ENCODE peak calls at places on chromosomes 12 and 14, in four cellular contexts. B is IMR-90, G is GM23248, D is MM.1S. S is an unnamed sample.

GRCh38 chr12:42473130-42473529 is 116.4 kb downstream of the PRICKLE1 start:
- DNase-seq in B (peak; percentile 84), G (peak; percentile 88), D (no peak), S (peak; percentile 72)

GRCh38 chr12:51320695-51321320 is 3.2 kb downstream of the BIN2 start:
- DNase-seq in B (peak; percentile 26), G (peak; percentile 25), D (peak; percentile 76), S (peak; percentile 35)

GRCh38 chr12:57735198-57735855 is 3.2 kb downstream of the AGAP2 start:
- DNase-seq in B (no peak), G (peak; percentile 44), D (no peak), S (no peak)

GRCh38 chr12:1859643-1860042 is 39.3 kb downstream of the LRTM2 start:
- DNase-seq in B (peak; percentile 40), G (peak; percentile 34), D (no peak), S (no peak)

GRCh38 chr14:31854508-31855075 is 222.5 kb upstream of the ARHGAP5 start:
- DNase-seq in B (no peak), G (no peak), D (peak; percentile 55), S (no peak)

GRCh38 chr12:1534708-1535107 is 59.7 kb downstream of the FBXL14 start:
- DNase-seq in B (no peak), G (peak; percentile 28), D (peak; percentile 83), S (no peak)

GRCh38 chr14:68840454-68840853 is 47.6 kb upstream of the ZFP36L1 start:
- DNase-seq in B (no peak), G (no peak), D (peak; percentile 38), S (no peak)

GRCh38 chr14:74655597-74656389 is 43.8 kb upstream of the LTBP2 start:
- DNase-seq in B (peak; percentile 61), G (peak; percentile 84), D (no peak), S (peak; percentile 76)

GRCh38 chr14:70770490-70770889 is 38.8 kb downstream of the MAP3K9 start:
- DNase-seq in B (no peak), G (no peak), D (no peak), S (no peak)

GRCh38 chr12:113961921-113962710 is 4.0 kb downstream of the RBM19 start:
- DNase-seq in B (peak; percentile 72), G (peak; percentile 69), D (no peak), S (peak; percentile 12)

GRCh38 chr12:107600596-107601144 is 84.9 kb upstream of the PWP1 start:
- DNase-seq in B (no peak), G (no peak), D (no peak), S (no peak)

GRCh38 chr12:11779286-11779685 is 129.8 kb downstream of the ETV6 start:
- DNase-seq in B (peak; percentile 78), G (peak; percentile 64), D (no peak), S (peak; percentile 47)

GRCh38 chr12:113149361-113150150 is at the start of gene CFAP73:
- DNase-seq in B (peak; percentile 75), G (peak; percentile 90), D (no peak), S (peak; percentile 72)

GRCh38 chr14:70888681-70889175 is 18.5 kb upstream of the PCNX1 start:
- DNase-seq in B (peak; percentile 70), G (peak; percentile 89), D (no peak), S (peak; percentile 70)

GRCh38 chr12:108333898-108334699 is 5.0 kb downstream of the CMKLR1 start:
- DNase-seq in B (peak; percentile 15), G (peak; percentile 87), D (no peak), S (peak; percentile 21)

GRCh38 chr14:38469156-38469555 is 213.3 kb upstream of the CLEC14A start:
- DNase-seq in B (peak; percentile 74), G (peak; percentile 69), D (no peak), S (no peak)

GRCh38 chr12:78157199-78157598 is 326.5 kb downstream of the NAV3 start:
- DNase-seq in B (no peak), G (no peak), D (no peak), S (peak; percentile 3)

GRCh38 chr12:64001439-64001838 is 156.9 kb downstream of the SRGAP1 start:
- DNase-seq in B (no peak), G (peak; percentile 36), D (no peak), S (peak; percentile 50)

GRCh38 chr14:100900837-100901390 is 2.6 kb downstream of the RTL1 start:
- DNase-seq in B (no peak), G (peak; percentile 29), D (no peak), S (no peak)

GRCh38 chr14:32201816-32202467 is at the start of gene RNU6-7:
- DNase-seq in B (peak; percentile 17), G (peak; percentile 27), D (no peak), S (peak; percentile 32)

GRCh38 chr14:24098927-24099813 is 5.1 kb downstream of the PCK2 start:
- DNase-seq in B (no peak), G (no peak), D (no peak), S (no peak)

GRCh38 chr12:58915634-58916033 is 4.7 kb downstream of the LRIG3 start:
- DNase-seq in B (peak; percentile 71), G (peak; percentile 86), D (no peak), S (peak; percentile 75)

GRCh38 chr14:100882991-100883788 is 20.3 kb downstream of the RTL1 start:
- DNase-seq in B (no peak), G (no peak), D (no peak), S (no peak)

DNA sequence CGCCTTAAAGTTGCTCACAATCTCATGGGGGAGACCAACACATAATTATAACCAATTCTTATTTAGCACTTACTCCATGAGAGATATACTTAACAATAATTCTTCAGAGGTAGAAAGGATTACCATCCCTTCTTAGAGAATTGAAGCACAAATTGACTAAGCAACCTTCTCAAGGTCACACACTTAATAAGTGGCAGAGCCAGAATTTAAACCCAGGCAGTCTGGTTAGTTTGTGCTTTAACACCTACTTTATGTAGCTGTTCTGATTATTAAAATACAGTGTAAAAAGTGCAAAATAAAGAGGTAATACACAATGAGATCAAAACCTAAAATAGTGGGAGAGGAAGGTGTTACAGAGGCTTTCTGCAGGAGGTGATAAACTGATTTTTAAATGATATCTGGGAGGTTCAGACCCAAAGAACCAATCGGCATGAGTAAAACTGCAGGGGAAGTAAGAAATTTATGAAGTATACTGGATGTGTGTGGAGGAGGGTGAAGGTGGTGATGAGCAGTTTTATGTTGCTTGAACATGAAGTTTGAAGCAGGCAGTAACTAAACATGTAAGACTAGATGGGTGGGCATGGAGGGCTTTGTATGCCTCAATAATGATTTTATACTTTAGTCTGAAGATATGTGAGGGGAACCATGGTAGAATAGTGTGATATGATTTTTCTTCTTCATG is 5.7 kb downstream of the ZBTB1 start:
- DNase-seq in B (no peak), G (peak; percentile 18), D (no peak), S (no peak)
- H4K20me1 ChIP-seq in B (peaks cover 94% of the 10 kb centered on the region), G (peaks cover 76% of the 10 kb centered on the region), D (peaks cover 14% of the 10 kb centered on the region), S (peaks cover 14% of the 10 kb centered on the region)

DNA sequence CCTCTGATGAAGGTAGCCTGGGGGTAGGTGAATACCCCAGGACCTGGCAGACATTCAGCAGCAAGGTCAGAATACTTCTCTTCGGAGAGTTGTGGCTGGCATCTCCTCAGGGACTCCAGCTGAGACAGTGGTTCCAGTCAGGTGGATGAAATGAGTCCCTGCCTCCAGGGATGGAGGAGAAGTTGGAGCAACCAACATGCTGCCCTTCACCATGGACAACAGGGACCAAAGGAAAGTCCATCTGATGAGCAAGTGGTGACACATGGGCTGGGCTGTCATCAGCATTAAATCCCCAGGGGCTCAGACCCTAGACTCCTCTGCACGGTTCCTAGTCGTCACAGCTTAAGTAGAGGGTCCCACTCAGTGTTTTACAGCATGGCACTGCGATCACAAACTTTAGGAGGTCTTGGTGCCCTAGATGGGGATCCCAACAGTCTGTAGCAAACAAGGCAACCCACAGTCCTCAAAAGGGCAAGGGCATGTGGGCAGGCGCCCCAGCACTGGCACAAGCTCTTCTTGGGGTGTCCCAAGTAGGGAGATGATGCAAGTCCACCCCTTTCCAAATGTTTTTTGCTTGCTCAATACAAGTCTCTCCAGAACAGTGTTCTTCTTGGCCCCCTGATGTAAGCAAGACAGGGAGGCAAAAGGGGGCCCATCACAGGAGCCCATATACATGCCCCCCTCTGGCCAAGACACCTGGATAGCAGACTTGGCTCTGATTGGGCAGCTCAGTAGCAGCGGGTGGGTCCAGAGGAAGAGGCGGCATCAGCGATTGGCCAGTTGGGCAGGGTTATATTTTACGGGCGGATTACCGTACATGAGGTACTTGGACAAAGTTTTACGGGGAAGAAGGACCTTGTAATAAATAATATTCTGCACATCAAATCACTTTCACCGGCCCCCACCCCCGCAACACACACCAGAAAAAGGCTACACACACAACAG is 10.8 kb upstream of the CDH24 start:
- DNase-seq in B (no peak), G (peak; percentile 23), D (no peak), S (no peak)
- H4K20me1 ChIP-seq in B (peaks cover 46% of the 10 kb centered on the region), G (peaks cover 5% of the 10 kb centered on the region), D (no peaks in the 10 kb centered on the region), S (no peaks in the 10 kb centered on the region)

DNA sequence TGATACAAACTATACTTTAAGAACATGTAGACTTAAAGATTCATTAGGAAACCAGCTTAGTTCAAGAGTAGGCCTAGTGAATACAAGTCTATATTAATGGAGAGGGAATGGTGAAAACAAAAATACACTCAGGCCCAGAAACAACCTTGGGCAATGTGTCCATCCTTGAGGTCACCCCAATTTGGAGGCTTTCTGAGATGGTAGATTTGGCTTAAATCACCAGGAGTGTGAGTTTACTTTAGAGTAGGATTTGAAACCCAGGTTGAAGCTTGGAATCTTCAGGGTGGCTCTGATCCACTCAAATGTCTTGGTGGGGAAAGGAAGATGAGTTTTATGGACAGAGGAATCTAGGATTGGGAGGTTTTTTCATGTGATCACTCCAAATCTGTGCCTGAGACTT is 10.5 kb downstream of the LDHB start:
- DNase-seq in B (no peak), G (no peak), D (no peak), S (no peak)
- H4K20me1 ChIP-seq in B (no peaks in the 10 kb centered on the region), G (no peaks in the 10 kb centered on the region), D (peaks cover 13% of the 10 kb centered on the region), S (no peaks in the 10 kb centered on the region)

DNA sequence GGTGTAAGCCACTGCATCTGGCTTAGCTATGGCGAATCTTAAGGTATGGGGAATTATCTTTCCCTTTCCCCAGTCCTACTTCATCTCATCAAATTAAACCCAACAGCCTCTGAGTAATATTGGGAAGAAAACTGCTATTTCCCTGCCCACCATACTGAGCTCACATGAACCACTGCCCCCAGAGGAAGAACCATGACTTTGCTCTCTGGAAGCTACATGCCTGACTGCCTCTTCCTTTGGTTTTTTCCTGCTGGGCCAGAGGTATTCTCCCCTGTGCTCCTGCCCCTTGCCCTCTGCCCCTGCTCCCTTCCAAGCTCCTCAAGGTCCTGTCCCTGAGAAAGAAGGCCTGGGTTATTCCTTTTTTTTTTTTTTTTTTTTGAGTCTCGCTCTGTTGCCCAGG is 15.2 kb downstream of the RILPL2 start:
- DNase-seq in B (no peak), G (no peak), D (no peak), S (no peak)
- H4K20me1 ChIP-seq in B (no peaks in the 10 kb centered on the region), G (no peaks in the 10 kb centered on the region), D (no peaks in the 10 kb centered on the region), S (no peaks in the 10 kb centered on the region)

GRCh38 chr14:60647081-60647836 is 2.0 kb downstream of the SIX1 start:
- DNase-seq in B (peak; percentile 69), G (peak; percentile 91), D (no peak), S (peak; percentile 75)

GRCh38 chr14:60642790-60643397 is 6.4 kb downstream of the SIX1 start:
- DNase-seq in B (no peak), G (no peak), D (no peak), S (no peak)

GRCh38 chr14:60643443-60644402 is 5.6 kb downstream of the SIX1 start:
- DNase-seq in B (peak; percentile 24), G (peak; percentile 78), D (no peak), S (no peak)

GRCh38 chr14:60646202-60646886 is 2.9 kb downstream of the SIX1 start:
- DNase-seq in B (no peak), G (peak; percentile 44), D (no peak), S (peak; percentile 56)

GRCh38 chr14:60645191-60645590 is 4.1 kb downstream of the SIX1 start:
- DNase-seq in B (no peak), G (peak; percentile 37), D (peak; percentile 80), S (no peak)
- H4K20me1 ChIP-seq in B (peaks cover 38% of the 10 kb centered on the region), G (no peaks in the 10 kb centered on the region), D (no peaks in the 10 kb centered on the region), S (no peaks in the 10 kb centered on the region)

GRCh38 chr12:132145334-132145733 is 1.1 kb downstream of the NOC4L start:
- DNase-seq in B (no peak), G (no peak), D (no peak), S (no peak)
- H4K20me1 ChIP-seq in B (peaks cover 5% of the 10 kb centered on the region), G (no peaks in the 10 kb centered on the region), D (no peaks in the 10 kb centered on the region), S (no peaks in the 10 kb centered on the region)

GRCh38 chr12:116160883-116161458 is 116.5 kb downstream of the MED13L start:
- DNase-seq in B (no peak), G (no peak), D (no peak), S (no peak)
- H4K20me1 ChIP-seq in B (peaks cover 84% of the 10 kb centered on the region), G (peaks cover 51% of the 10 kb centered on the region), D (peaks cover 55% of the 10 kb centered on the region), S (peaks cover 21% of the 10 kb centered on the region)